ENCODE peak calls at places on chromosomes 5 and 9, in five cellular contexts. Y, M, U, W and N are unnamed samples.

GRCh38 chr5:6636293-6636692 is 3.1 kb downstream of the SRD5A1 start:
- DNase-seq in Y (no peak), M (no peak), U (no peak), W (no peak), N (no peak)

GRCh38 chr5:106085136-106085535 is 1585.6 kb downstream of the EFNA5 start:
- DNase-seq in Y (no peak), M (no peak), U (no peak), W (no peak), N (no peak)

GRCh38 chr5:150648294-150649107 is 8.0 kb downstream of the SYNPO start:
- DNase-seq in Y (no peak), M (no peak), U (no peak), W (no peak), N (no peak)

GRCh38 chr9:71685394-71685793 is 82.9 kb downstream of the CEMIP2 start:
- DNase-seq in Y (peak; percentile 10), M (peak; percentile 62), U (no peak), W (no peak), N (no peak)

GRCh38 chr5:97192580-97193421 is 9.8 kb upstream of the RIOK2 start:
- DNase-seq in Y (no peak), M (no peak), U (no peak), W (no peak), N (no peak)

GRCh38 chr5:126970517-126971017 is 59.8 kb downstream of the MARCHF3 start:
- DNase-seq in Y (peak; percentile 42), M (no peak), U (no peak), W (no peak), N (no peak)

GRCh38 chr5:131792900-131793299 is 3.9 kb downstream of the FNIP1 start:
- DNase-seq in Y (no peak), M (no peak), U (no peak), W (no peak), N (no peak)

GRCh38 chr5:88734983-88735382 is 148.0 kb downstream of the MEF2C start:
- DNase-seq in Y (no peak), M (no peak), U (no peak), W (peak; percentile 16), N (no peak)

GRCh38 chr5:76582252-76583162 is 40.7 kb downstream of the F2RL2 start:
- DNase-seq in Y (peak; percentile 77), M (no peak), U (no peak), W (no peak), N (no peak)

GRCh38 chr9:74951725-74952151 is 974 bp downstream of the C9orf40 start:
- DNase-seq in Y (peak; percentile 12), M (peak; percentile 76), U (no peak), W (peak; percentile 55), N (peak; percentile 34)

GRCh38 chr5:76701298-76701697 is 14.6 kb upstream of the F2R start:
- DNase-seq in Y (peak; percentile 92), M (no peak), U (peak; percentile 41), W (no peak), N (no peak)

GRCh38 chr5:142356716-142357468 is 32.1 kb upstream of the SPRY4 start:
- DNase-seq in Y (peak; percentile 92), M (peak; percentile 93), U (peak; percentile 67), W (peak; percentile 83), N (peak; percentile 85)

GRCh38 chr5:1293416-1293996 is 1.4 kb downstream of the TERT start:
- DNase-seq in Y (no peak), M (no peak), U (no peak), W (no peak), N (no peak)

GRCh38 chr9:21591221-21592062 is 109.3 kb upstream of the IFNE start:
- DNase-seq in Y (peak; percentile 99), M (peak; percentile 81), U (peak; percentile 22), W (peak; percentile 15), N (no peak)

GRCh38 chr5:138752951-138753793 is at the start of gene CTNNA1:
- DNase-seq in Y (peak; percentile 49), M (peak; percentile 89), U (peak; percentile 66), W (peak; percentile 86), N (peak; percentile 84)

GRCh38 chr5:138753794-138754698 is 821 bp downstream of the CTNNA1 start:
- DNase-seq in Y (peak; percentile 84), M (peak; percentile 93), U (peak; percentile 95), W (peak; percentile 93), N (peak; percentile 94)

GRCh38 chr5:138755084-138755748 is 2.0 kb downstream of the CTNNA1 start:
- DNase-seq in Y (no peak), M (no peak), U (no peak), W (no peak), N (no peak)

GRCh38 chr5:138754699-138755057 is 1.5 kb downstream of the CTNNA1 start:
- DNase-seq in Y (no peak), M (no peak), U (no peak), W (no peak), N (no peak)

DNA sequence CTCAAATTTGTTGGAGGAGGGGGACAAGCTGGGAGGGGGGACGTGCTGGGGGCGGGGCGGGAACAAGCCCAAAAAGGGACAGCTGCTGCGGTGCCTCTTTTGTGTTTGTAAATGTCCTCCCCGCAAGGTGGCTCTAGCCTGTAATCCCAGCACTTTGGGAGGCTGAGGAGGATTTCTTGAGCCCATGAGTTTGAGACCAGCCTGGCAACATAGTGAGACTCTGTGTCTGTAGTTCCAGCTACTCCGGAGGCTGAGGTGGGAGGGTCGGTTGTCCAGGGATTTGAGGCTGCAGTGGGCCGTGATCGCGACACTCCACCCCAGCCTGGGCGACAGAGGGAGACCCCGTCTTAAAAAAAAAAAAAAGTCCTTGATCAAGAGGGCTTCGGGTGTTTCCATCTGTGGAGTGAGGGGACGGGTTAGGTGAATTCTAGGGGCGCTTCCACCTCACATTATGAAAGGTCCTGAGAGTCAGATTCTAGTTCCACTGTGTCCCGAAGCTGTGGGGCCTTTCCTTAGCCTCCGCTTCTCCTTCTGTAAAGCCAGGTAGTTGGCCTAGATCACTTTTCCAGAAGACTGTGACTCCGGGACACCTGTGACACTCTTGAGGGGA is 779 bp upstream of the CTNNA1 start:
- DNase-seq in Y (no peak), M (peak; percentile 52), U (no peak), W (peak; percentile 25), N (peak; percentile 50)
- TF ChIP-seq POLR2A in Y (no peak), M (no peak), U (no peak), W (no peak), N (no peak)

GRCh38 chr5:154402611-154403010 is 43.2 kb upstream of the SAP30L start:
- DNase-seq in Y (no peak), M (peak; percentile 43), U (no peak), W (no peak), N (no peak)

GRCh38 chr5:154401931-154402330 is 43.9 kb upstream of the SAP30L start:
- DNase-seq in Y (no peak), M (no peak), U (no peak), W (no peak), N (no peak)

GRCh38 chr5:154403776-154404387 is 41.9 kb upstream of the SAP30L start:
- DNase-seq in Y (no peak), M (peak; percentile 36), U (no peak), W (no peak), N (peak; percentile 12)

GRCh38 chr5:154401355-154401754 is 44.4 kb upstream of the SAP30L start:
- DNase-seq in Y (no peak), M (no peak), U (no peak), W (no peak), N (no peak)

DNA sequence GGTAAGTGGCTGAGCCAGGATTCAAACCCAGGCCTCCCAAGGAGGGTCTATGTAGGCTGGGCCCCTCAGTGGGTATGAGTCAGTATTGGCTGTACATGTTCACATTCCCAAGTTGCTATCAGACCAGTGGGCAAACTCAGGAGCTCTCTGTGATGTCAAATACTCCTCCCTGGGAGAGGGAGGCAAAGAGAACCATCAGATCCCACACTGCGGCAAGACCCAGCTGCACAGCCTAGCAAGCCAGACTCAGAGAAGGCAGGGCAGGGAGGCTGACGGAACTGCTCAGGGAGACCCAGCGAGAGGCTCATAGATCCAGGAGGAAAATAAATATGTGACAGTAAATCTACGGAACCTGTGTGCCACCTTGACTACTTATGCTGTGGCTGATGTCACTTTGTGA is 42.6 kb upstream of the SAP30L start:
- DNase-seq in Y (peak; percentile 32), M (peak; percentile 39), U (no peak), W (no peak), N (no peak)
- H3K36me3 ChIP-seq in Y (no peaks in the 10 kb centered on the region), M (no peaks in the 10 kb centered on the region), U (no peaks in the 10 kb centered on the region), W (no peaks in the 10 kb centered on the region), N (no peaks in the 10 kb centered on the region)

GRCh38 chr5:54517512-54518145 is at the start of gene SNX18:
- DNase-seq in Y (peak; percentile 93), M (peak; percentile 96), U (peak; percentile 79), W (peak; percentile 93), N (peak; percentile 94)
- TF ChIP-seq POLR2A in Y (peak; percentile 74), M (peak; percentile 70), U (peak; percentile 83), W (peak; percentile 27), N (no peak)

GRCh38 chr9:134346151-134346550 is 19.9 kb downstream of the RXRA start:
- DNase-seq in Y (peak; percentile 7), M (no peak), U (no peak), W (no peak), N (no peak)
- H3K36me3 ChIP-seq in Y (peaks cover 5% of the 10 kb centered on the region), M (no peaks in the 10 kb centered on the region), U (no peaks in the 10 kb centered on the region), W (no peaks in the 10 kb centered on the region), N (no peaks in the 10 kb centered on the region)

GRCh38 chr5:171494452-171495121 is 75.1 kb downstream of the FGF18 start:
- DNase-seq in Y (peak; percentile 59), M (peak; percentile 54), U (peak; percentile 43), W (no peak), N (peak; percentile 80)
- TF ChIP-seq POLR2A in Y (no peak), M (no peak), U (no peak), W (no peak), N (no peak)

GRCh38 chr9:114270120-114270975 is 52.5 kb upstream of the ORM1 start:
- DNase-seq in Y (no peak), M (no peak), U (no peak), W (no peak), N (no peak)
- H3K36me3 ChIP-seq in Y (peaks cover 10% of the 10 kb centered on the region), M (no peaks in the 10 kb centered on the region), U (no peaks in the 10 kb centered on the region), W (no peaks in the 10 kb centered on the region), N (no peaks in the 10 kb centered on the region)

DNA sequence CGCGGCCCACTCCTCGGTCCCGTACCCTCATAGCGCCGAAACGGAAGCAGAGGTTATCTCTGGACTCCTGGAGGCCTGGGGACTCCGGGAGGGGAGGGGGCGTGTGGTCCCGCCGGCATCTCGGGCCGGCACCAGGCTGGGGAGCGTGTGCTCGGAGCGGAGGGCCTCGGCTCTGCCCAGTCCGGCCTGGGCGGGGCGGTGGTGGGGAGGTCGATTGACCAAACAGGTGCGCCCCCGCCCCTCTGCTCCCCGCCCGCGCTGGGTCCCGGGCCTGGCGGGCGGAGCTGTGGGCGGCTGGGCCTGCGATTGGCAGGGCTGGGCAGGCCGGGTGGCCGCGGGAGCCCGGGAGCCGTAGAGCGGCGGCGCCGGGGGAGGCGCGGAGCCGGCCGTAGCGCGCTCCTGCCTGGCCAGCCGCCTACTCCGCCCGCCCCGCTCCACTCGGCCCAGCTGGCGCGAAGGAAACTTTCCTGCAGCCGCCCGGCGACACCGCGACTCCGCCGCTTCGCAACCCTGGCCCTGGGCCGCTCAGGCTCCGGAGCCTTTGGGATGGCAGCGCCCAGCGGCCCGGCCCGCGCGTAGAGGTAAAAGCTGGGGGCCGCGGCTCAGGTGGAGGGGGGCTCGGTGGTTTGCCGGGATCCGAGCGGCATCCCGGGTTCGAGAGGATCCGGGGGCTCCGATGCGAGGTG is 52.1 kb upstream of the DAB2IP start:
- DNase-seq in Y (peak; percentile 26), M (no peak), U (peak; percentile 22), W (peak; percentile 65), N (peak; percentile 27)
- TF ChIP-seq POLR2A in Y (no peak), M (no peak), U (no peak), W (no peak), N (no peak)

GRCh38 chr5:138824924-138825863 is 49.9 kb downstream of the LRRTM2 start:
- DNase-seq in Y (peak; percentile 39), M (no peak), U (no peak), W (no peak), N (no peak)
- H3K36me3 ChIP-seq in Y (peaks cover 25% of the 10 kb centered on the region), M (no peaks in the 10 kb centered on the region), U (peaks cover 4% of the 10 kb centered on the region), W (peaks cover 10% of the 10 kb centered on the region), N (no peaks in the 10 kb centered on the region)